ENCODE peak calls at places on chromosomes 7 and 10, in six cellular contexts. S is GM20000; Y is cardiac muscle cell; C is fibroblast of lung; V is HS-5; K is stimulated activated CD4-positive, alpha-beta T cell treated with anti-CD3 and anti-CD28 coated beads, Interleukin-1b, Interleukin-23, amount 100 ng/mL, for 48 hours. H is an unnamed sample.

GRCh38 chr10:95478935-95479334 is 82.2 kb downstream of the SORBS1 start:
- DNase-seq in S (no peak), Y (no peak), C (no peak), V (no peak), K (no peak), H (no peak)

GRCh38 chr7:107945332-107945731 is 54.3 kb downstream of the DLD start:
- DNase-seq in S (no peak), Y (no peak), C (no peak), V (no peak), K (no peak), H (no peak)

GRCh38 chr10:90775351-90776028 is 82.3 kb downstream of the HTR7 start:
- DNase-seq in S (no peak), Y (no peak), C (peak; percentile 14), V (no peak), K (no peak), H (no peak)

GRCh38 chr7:33764752-33765451 is 140.4 kb upstream of the BMPER start:
- DNase-seq in S (no peak), Y (peak; percentile 20), C (peak; percentile 77), V (peak; percentile 63), K (no peak), H (no peak)

GRCh38 chr7:101935521-101936141 is 118.2 kb downstream of the CUX1 start:
- DNase-seq in S (no peak), Y (no peak), C (peak; percentile 18), V (no peak), K (no peak), H (no peak)

GRCh38 chr7:22854158-22855048 is 31.8 kb upstream of the TOMM7 start:
- DNase-seq in S (peak; percentile 96), Y (peak; percentile 87), C (peak; percentile 90), V (peak; percentile 84), K (peak; percentile 74), H (peak; percentile 80)

GRCh38 chr10:13528138-13528874 is 508 bp downstream of the BEND7 start:
- DNase-seq in S (peak; percentile 64), Y (peak; percentile 70), C (no peak), V (no peak), K (no peak), H (no peak)

GRCh38 chr10:7054915-7055314 is 355.9 kb downstream of the SFMBT2 start:
- DNase-seq in S (peak; percentile 22), Y (peak; percentile 7), C (peak; percentile 55), V (no peak), K (no peak), H (no peak)

GRCh38 chr10:117373848-117374505 is 1.3 kb downstream of the PDZD8 start:
- DNase-seq in S (peak; percentile 42), Y (peak; percentile 60), C (peak; percentile 51), V (no peak), K (peak; percentile 13), H (peak; percentile 8)

GRCh38 chr10:112949128-112949823 is 771 bp upstream of the TCF7L2 start:
- DNase-seq in S (no peak), Y (no peak), C (peak; percentile 50), V (no peak), K (no peak), H (peak; percentile 56)

GRCh38 chr10:123038782-123039631 is 30.2 kb downstream of the ACADSB start:
- DNase-seq in S (no peak), Y (no peak), C (no peak), V (no peak), K (no peak), H (no peak)

GRCh38 chr10:44393834-44394547 is 9.1 kb upstream of the CXCL12 start:
- DNase-seq in S (no peak), Y (no peak), C (no peak), V (no peak), K (no peak), H (no peak)

GRCh38 chr10:67665491-67665890 is 30.5 kb downstream of the CTNNA3 start:
- DNase-seq in S (no peak), Y (peak; percentile 51), C (no peak), V (no peak), K (no peak), H (no peak)

GRCh38 chr7:142815099-142815498 is 39.8 kb upstream of the EPHB6 start:
- DNase-seq in S (no peak), Y (no peak), C (no peak), V (no peak), K (no peak), H (no peak)

GRCh38 chr7:26091933-26092332 is 60.1 kb upstream of the NFE2L3 start:
- DNase-seq in S (no peak), Y (no peak), C (peak; percentile 14), V (no peak), K (peak; percentile 5), H (no peak)

H was measured in NCI-H510A treated with DMSO at 0.1 percent for 48 hours.